ENCODE peak calls at places on chromosome 12, in four cellular contexts. One of them, this sample, is unnamed.

GRCh38 chr12:74889563-74890236 is 319.9 kb downstream of the KCNC2 start:
- DNase-seq in choroid plexus epithelial cell: peak
- DNase-seq in upper lobe of left lung: no peak
- DNase-seq in lung: no peak
- DNase-seq in this sample: no peak

GRCh38 chr12:40827923-40828592 is 135.8 kb downstream of the CNTN1 start:
- DNase-seq in choroid plexus epithelial cell: no peak
- DNase-seq in lung: no peak
- DNase-seq in upper lobe of left lung: no peak
- DNase-seq in this sample: no peak

GRCh38 chr12:45427042-45427441 is 211.1 kb downstream of the ANO6 start:
- DNase-seq in upper lobe of left lung: no peak
- DNase-seq in choroid plexus epithelial cell: no peak
- DNase-seq in lung: no peak
- DNase-seq in this sample: no peak

GRCh38 chr12:91620949-91621348 is 438.3 kb upstream of the DCN start:
- DNase-seq in lung: no peak
- DNase-seq in upper lobe of left lung: no peak
- DNase-seq in choroid plexus epithelial cell: peak
- DNase-seq in this sample: no peak

GRCh38 chr12:18323159-18323558 is 61.8 kb downstream of the PIK3C2G start:
- DNase-seq in lung: no peak
- DNase-seq in choroid plexus epithelial cell: peak
- DNase-seq in upper lobe of left lung: no peak
- DNase-seq in this sample: no peak

GRCh38 chr12:124720019-124720686 is 143.5 kb downstream of the SCARB1 start:
- DNase-seq in lung: no peak
- DNase-seq in choroid plexus epithelial cell: peak
- DNase-seq in upper lobe of left lung: no peak
- DNase-seq in this sample: no peak

GRCh38 chr12:94082690-94083089 is 65.7 kb upstream of the PLXNC1 start:
- DNase-seq in upper lobe of left lung: no peak
- DNase-seq in choroid plexus epithelial cell: no peak
- DNase-seq in lung: no peak
- DNase-seq in this sample: no peak

GRCh38 chr12:113755098-113755497 is 211.0 kb downstream of the RBM19 start:
- DNase-seq in upper lobe of left lung: no peak
- DNase-seq in lung: no peak
- DNase-seq in choroid plexus epithelial cell: no peak
- DNase-seq in this sample: no peak

GRCh38 chr12:55682087-55682796 is 25.5 kb downstream of the ITGA7 start:
- DNase-seq in choroid plexus epithelial cell: no peak
- DNase-seq in upper lobe of left lung: no peak
- DNase-seq in lung: no peak
- DNase-seq in this sample: no peak

GRCh38 chr12:111451649-111452129 is 46.0 kb downstream of the SH2B3 start:
- DNase-seq in lung: peak
- DNase-seq in choroid plexus epithelial cell: peak
- DNase-seq in upper lobe of left lung: no peak
- DNase-seq in this sample: no peak

GRCh38 chr12:3964404-3964803 is 91.2 kb upstream of the PARP11 start:
- DNase-seq in choroid plexus epithelial cell: no peak
- DNase-seq in upper lobe of left lung: no peak
- DNase-seq in lung: no peak
- DNase-seq in this sample: no peak

GRCh38 chr12:3961573-3961972 is 88.4 kb upstream of the PARP11 start:
- DNase-seq in upper lobe of left lung: no peak
- DNase-seq in choroid plexus epithelial cell: no peak
- DNase-seq in lung: no peak
- DNase-seq in this sample: peak

GRCh38 chr12:3959799-3960560 is 86.8 kb upstream of the PARP11 start:
- DNase-seq in lung: no peak
- DNase-seq in upper lobe of left lung: peak
- DNase-seq in choroid plexus epithelial cell: no peak
- DNase-seq in this sample: no peak

GRCh38 chr12:3965096-3965495 is 91.9 kb upstream of the PARP11 start:
- DNase-seq in choroid plexus epithelial cell: no peak
- DNase-seq in lung: no peak
- DNase-seq in upper lobe of left lung: no peak
- DNase-seq in this sample: no peak

GRCh38 chr12:3962661-3963483 is 89.7 kb upstream of the PARP11 start:
- DNase-seq in choroid plexus epithelial cell: no peak
- DNase-seq in upper lobe of left lung: no peak
- DNase-seq in lung: no peak
- DNase-seq in this sample: no peak
- TF ChIP-seq CTCF in choroid plexus epithelial cell: no peak
- TF ChIP-seq CTCF in upper lobe of left lung: no peak
- TF ChIP-seq CTCF in lung: no peak
- TF ChIP-seq CTCF in this sample: no peak

GRCh38 chr12:110245278-110245868 is 35.7 kb upstream of the ATP2A2 start:
- DNase-seq in choroid plexus epithelial cell: no peak
- DNase-seq in lung: no peak
- DNase-seq in upper lobe of left lung: no peak
- DNase-seq in this sample: no peak

GRCh38 chr12:110244829-110245228 is 36.2 kb upstream of the ATP2A2 start:
- DNase-seq in choroid plexus epithelial cell: no peak
- DNase-seq in upper lobe of left lung: no peak
- DNase-seq in lung: no peak
- DNase-seq in this sample: no peak

GRCh38 chr12:110244372-110244771 is 36.7 kb upstream of the ATP2A2 start:
- DNase-seq in choroid plexus epithelial cell: no peak
- DNase-seq in upper lobe of left lung: no peak
- DNase-seq in lung: no peak
- DNase-seq in this sample: peak

GRCh38 chr12:110246690-110247339 is 34.2 kb upstream of the ATP2A2 start:
- DNase-seq in choroid plexus epithelial cell: no peak
- DNase-seq in upper lobe of left lung: no peak
- DNase-seq in lung: no peak
- DNase-seq in this sample: no peak

DNA sequence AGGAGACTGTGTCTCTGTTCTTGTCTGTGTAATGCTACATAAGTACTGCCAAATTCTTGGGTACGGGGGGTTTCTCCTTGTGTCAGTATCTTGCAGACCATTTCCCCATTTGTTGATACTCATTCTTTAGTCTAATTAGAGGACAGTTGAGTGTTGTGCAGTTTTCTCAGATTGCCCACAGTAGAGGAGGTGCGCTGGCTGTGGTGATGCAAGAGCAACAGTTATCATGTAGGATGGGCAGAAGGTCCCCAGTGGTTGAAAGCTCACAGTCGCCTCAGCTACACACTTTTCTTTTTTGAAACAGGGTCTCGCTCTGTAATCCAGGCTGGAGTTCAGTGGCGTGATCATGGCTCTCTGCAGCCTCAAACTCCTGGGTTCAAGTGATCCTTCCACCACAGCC is 37.8 kb upstream of the ATP2A2 start:
- DNase-seq in upper lobe of left lung: no peak
- DNase-seq in choroid plexus epithelial cell: no peak
- DNase-seq in lung: no peak
- DNase-seq in this sample: no peak
- TF ChIP-seq CTCF in upper lobe of left lung: no peak
- TF ChIP-seq CTCF in choroid plexus epithelial cell: no peak
- TF ChIP-seq CTCF in lung: no peak
- TF ChIP-seq CTCF in this sample: no peak

GRCh38 chr12:81800298-81801148 is 41.4 kb upstream of the PPFIA2 start:
- DNase-seq in choroid plexus epithelial cell: peak
- DNase-seq in upper lobe of left lung: no peak
- DNase-seq in lung: no peak
- DNase-seq in this sample: no peak

GRCh38 chr12:81797100-81797499 is 38.0 kb upstream of the PPFIA2 start:
- DNase-seq in choroid plexus epithelial cell: peak
- DNase-seq in lung: no peak
- DNase-seq in upper lobe of left lung: no peak
- DNase-seq in this sample: no peak

GRCh38 chr12:81792666-81793065 is 33.5 kb upstream of the PPFIA2 start:
- DNase-seq in lung: no peak
- DNase-seq in upper lobe of left lung: no peak
- DNase-seq in choroid plexus epithelial cell: no peak
- DNase-seq in this sample: no peak

DNA sequence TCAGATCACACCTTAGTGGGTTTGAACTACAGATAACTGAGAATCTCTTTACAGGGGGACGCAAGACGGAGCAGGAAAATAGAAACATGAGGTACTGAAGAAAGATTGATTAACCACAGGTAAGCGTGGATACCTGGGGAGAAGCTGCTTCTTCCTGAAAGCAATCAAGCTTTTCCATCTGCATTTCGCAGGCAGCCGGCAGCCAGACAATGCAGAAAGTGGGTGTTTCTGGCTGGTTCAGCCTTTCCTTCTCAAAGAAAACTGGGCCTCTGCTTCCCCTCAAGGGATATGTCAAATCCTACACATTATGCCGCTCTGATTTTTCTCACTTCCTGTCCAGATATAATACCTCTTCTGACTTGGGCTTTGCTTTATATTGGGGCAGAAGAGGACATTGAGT is 39.1 kb upstream of the PPFIA2 start:
- DNase-seq in upper lobe of left lung: no peak
- DNase-seq in choroid plexus epithelial cell: no peak
- DNase-seq in lung: no peak
- DNase-seq in this sample: no peak
- TF ChIP-seq CTCF in upper lobe of left lung: no peak
- TF ChIP-seq CTCF in choroid plexus epithelial cell: no peak
- TF ChIP-seq CTCF in lung: no peak
- TF ChIP-seq CTCF in this sample: no peak

GRCh38 chr12:120625557-120626419 is 14.6 kb upstream of the CABP1 start:
- DNase-seq in upper lobe of left lung: peak
- DNase-seq in lung: no peak
- DNase-seq in choroid plexus epithelial cell: no peak
- DNase-seq in this sample: no peak

GRCh38 chr12:120630139-120630895 is 10.1 kb upstream of the CABP1 start:
- DNase-seq in lung: no peak
- DNase-seq in upper lobe of left lung: no peak
- DNase-seq in choroid plexus epithelial cell: no peak
- DNase-seq in this sample: no peak

GRCh38 chr12:120631097-120631496 is 9.3 kb upstream of the CABP1 start:
- DNase-seq in choroid plexus epithelial cell: no peak
- DNase-seq in lung: no peak
- DNase-seq in upper lobe of left lung: no peak
- DNase-seq in this sample: no peak

GRCh38 chr12:120628919-120629318 is 11.5 kb upstream of the CABP1 start:
- DNase-seq in choroid plexus epithelial cell: no peak
- DNase-seq in lung: no peak
- DNase-seq in upper lobe of left lung: no peak
- DNase-seq in this sample: no peak
- TF ChIP-seq CTCF in choroid plexus epithelial cell: peak
- TF ChIP-seq CTCF in lung: no peak
- TF ChIP-seq CTCF in upper lobe of left lung: no peak
- TF ChIP-seq CTCF in this sample: no peak

This sample was measured in lower leg skin.